ENCODE peak calls at places on chromosomes 5 and 9, in six cellular contexts. N is PC-3, T is adrenal gland, C is left ventricle myocardium inferior, M is cardiac muscle cell, S is A549. H is an unnamed sample. For H3K4me1, the result is how much of the 10 kb centered on the place peaks cover.

GRCh38 chr9:127121628-127122175 is 733 bp downstream of the ANGPTL2 start:
- DNase-seq in T (peak), C (no peak), S (no peak), M (peak), N (no peak), H (peak)

GRCh38 chr5:146877783-146878470 is 630 bp downstream of the PPP2R2B start:
- DNase-seq in C (no peak), T (no peak), N (no peak), S (no peak), M (peak), H (no peak)

GRCh38 chr9:134027561-134027960 is 2.3 kb downstream of the BRD3OS start:
- DNase-seq in M (no peak), S (no peak), C (no peak), N (no peak), T (no peak), H (no peak)

GRCh38 chr9:33464045-33464636 is 9.6 kb downstream of the NOL6 start:
- DNase-seq in M (no peak), C (no peak), N (no peak), T (no peak), S (no peak), H (no peak)

GRCh38 chr5:25459082-25459481 is 814.3 kb upstream of the CDH10 start:
- DNase-seq in S (no peak), C (no peak), N (no peak), T (no peak), M (no peak), H (no peak)

GRCh38 chr9:95981741-95982390 is 106.4 kb downstream of the ERCC6L2 start:
- DNase-seq in S (no peak), T (no peak), C (no peak), M (no peak), N (no peak), H (no peak)

GRCh38 chr9:34124923-34125322 is 1.6 kb downstream of the DCAF12 start:
- DNase-seq in M (no peak), S (no peak), N (peak), T (no peak), C (no peak), H (no peak)

GRCh38 chr5:150046031-150046430 is 40.3 kb downstream of the CSF1R start:
- DNase-seq in N (no peak), S (no peak), M (no peak), T (no peak), C (no peak), H (no peak)

DNA sequence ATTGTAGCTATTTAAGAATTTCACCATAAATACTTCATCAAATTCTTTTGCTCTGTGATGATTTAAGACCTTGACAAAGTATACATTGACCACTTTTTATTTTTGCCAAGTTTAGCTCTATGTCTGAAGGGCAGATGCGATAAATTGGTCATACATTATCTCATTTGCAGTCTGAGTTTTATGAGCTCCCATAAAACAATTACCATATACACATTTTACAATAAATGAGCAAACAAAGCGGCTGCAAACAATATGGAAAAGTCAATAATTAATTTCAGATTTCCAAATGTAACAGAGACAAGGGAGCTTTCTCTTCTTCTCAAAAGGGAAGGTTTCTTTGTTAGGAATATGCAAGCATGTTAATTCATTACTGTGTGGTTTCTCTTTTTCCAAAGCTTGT is 6.8 kb upstream of the IZUMO3 start:
- DNase-seq in T (no peak), M (no peak), S (no peak), N (no peak), C (no peak), H (no peak)
- H3K27ac ChIP-seq in T (no peak), M (no peak), S (no peak), N (no peak), C (no peak), H (no peak)

DNA sequence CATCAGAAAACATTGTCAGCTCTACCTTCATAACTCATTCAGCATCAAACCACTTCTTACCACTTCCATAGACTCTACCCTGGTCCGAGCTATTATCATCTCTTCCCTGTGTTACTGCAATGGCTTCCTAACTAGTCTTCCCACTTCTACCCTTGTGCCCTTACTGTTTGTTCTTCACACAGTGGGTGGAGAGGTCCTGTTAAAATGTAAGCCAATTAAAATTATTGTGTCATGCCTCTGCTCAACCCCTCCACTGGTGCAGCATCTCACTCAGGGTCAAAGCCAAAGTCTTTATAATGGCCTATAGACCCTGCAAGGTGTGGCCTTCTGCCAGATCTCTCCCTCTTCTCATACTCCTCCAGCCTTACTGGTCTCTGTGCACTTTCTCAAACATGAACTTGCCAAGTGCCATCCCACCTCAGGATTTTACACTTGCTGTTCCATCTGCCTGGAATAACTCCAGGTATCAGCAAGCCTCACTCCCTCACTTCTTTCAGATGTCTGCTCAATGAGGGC is 22.8 kb upstream of the ARAP3 start:
- DNase-seq in S (no peak), N (no peak), M (no peak), T (no peak), C (no peak), H (no peak)
- TF ChIP-seq CTCF in S (no peak), N (no peak), M (no peak), T (no peak), C (no peak), H (no peak)

DNA sequence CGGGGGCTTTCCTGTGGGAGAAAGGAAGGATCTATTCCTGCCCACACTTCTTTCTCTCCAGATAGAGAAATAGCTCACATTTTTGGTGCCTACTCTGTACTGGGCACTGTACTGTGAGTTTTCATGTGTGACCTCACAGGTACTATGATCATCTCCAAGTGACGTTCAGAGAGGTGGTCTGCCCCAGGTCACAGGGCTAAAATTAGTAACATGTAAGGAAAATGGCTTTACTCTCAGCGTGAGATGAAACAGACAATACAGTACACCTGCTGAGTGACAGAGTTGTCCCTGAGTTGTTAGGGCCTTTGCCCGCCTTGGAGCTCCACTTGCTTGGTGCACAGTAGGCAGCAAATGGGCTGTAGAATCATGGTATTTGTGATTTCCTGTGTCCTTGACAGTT is 306.1 kb upstream of the DMRT1 start:
- DNase-seq in S (no peak), C (no peak), N (no peak), T (no peak), M (peak), H (no peak)
- H3K4me1 ChIP-seq in S (under half), C (half or more), N (under half), T (under half), M (half or more), H (under half)

DNA sequence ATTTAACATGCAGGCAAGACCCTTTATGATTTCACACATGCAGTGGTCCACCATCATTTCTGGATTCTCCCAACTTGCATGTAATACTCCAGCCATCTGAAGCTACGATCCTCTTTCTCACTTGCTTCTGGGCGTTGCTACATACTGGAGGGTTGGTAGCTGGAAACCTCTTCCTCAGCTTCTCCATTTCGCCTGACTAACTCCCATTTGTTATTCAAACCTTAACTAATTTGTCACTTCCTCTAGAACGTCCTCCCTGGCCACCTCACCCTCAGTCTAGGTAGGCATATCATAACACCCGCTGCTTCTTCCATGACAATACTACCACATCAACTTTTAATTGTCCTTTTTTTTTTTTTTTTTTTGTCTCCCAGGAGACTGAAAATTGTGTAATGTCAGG is 72.6 kb upstream of the EQTN start:
- DNase-seq in T (no peak), N (no peak), M (no peak), C (no peak), S (no peak), H (no peak)
- H3K27ac ChIP-seq in T (no peak), N (no peak), M (no peak), C (no peak), S (no peak), H (no peak)

GRCh38 chr5:159976921-159977320 is 32.0 kb upstream of the TTC1 start:
- DNase-seq in S (no peak), T (no peak), N (no peak), M (no peak), C (no peak), H (no peak)

GRCh38 chr5:159978358-159978757 is 30.6 kb upstream of the TTC1 start:
- DNase-seq in M (no peak), C (no peak), T (no peak), S (no peak), N (no peak), H (no peak)

GRCh38 chr5:159972538-159973362 is 36.2 kb upstream of the TTC1 start:
- DNase-seq in N (no peak), M (no peak), T (no peak), S (no peak), C (no peak), H (no peak)

GRCh38 chr5:159971931-159972461 is 36.9 kb upstream of the TTC1 start:
- DNase-seq in C (no peak), S (no peak), N (no peak), T (no peak), M (peak), H (no peak)

DNA sequence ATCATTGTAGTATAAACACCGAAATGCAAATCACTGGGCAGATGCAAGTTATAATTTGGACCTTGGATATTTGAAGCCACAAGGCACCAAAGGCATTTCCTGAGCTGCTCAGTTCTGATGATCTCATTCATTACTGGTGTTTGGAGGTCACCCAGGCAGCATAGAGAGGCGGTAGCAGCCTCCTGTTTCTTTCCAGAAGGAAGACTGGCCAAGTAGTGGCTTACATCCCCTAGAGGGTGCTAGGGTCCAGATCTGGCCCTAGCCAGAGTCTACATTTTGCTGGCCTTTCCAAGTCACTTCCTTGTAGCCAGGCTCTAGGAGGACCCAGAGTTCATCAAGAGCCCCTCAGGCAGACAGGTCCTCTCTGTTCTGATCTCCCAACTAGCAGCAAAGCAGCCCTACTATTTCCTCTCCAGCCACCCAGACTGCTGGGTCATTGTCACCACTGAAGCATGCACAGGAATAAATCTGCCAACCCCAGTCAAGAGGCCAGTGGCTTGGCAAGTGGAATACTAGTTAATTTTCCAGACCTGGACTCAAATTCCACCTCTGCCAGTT is 33.4 kb upstream of the TTC1 start:
- DNase-seq in C (no peak), T (peak), S (peak), M (no peak), N (peak), H (no peak)
- TF ChIP-seq CTCF in C (peak), T (peak), S (no peak), M (peak), N (peak), H (no peak)

GRCh38 chr9:71766663-71767062 is 1.6 kb downstream of the CEMIP2 start:
- DNase-seq in C (no peak), N (peak), S (no peak), M (no peak), T (no peak), H (no peak)

GRCh38 chr9:71765693-71766092 is 2.6 kb downstream of the CEMIP2 start:
- DNase-seq in T (no peak), N (peak), S (no peak), M (no peak), C (no peak), H (no peak)

GRCh38 chr9:71769175-71770165 is 1.2 kb upstream of the CEMIP2 start:
- DNase-seq in M (peak), N (peak), C (peak), T (peak), S (peak), H (peak)

GRCh38 chr9:71767421-71768321 is 642 bp downstream of the CEMIP2 start:
- DNase-seq in T (peak), M (peak), S (no peak), C (peak), N (no peak), H (peak)

DNA sequence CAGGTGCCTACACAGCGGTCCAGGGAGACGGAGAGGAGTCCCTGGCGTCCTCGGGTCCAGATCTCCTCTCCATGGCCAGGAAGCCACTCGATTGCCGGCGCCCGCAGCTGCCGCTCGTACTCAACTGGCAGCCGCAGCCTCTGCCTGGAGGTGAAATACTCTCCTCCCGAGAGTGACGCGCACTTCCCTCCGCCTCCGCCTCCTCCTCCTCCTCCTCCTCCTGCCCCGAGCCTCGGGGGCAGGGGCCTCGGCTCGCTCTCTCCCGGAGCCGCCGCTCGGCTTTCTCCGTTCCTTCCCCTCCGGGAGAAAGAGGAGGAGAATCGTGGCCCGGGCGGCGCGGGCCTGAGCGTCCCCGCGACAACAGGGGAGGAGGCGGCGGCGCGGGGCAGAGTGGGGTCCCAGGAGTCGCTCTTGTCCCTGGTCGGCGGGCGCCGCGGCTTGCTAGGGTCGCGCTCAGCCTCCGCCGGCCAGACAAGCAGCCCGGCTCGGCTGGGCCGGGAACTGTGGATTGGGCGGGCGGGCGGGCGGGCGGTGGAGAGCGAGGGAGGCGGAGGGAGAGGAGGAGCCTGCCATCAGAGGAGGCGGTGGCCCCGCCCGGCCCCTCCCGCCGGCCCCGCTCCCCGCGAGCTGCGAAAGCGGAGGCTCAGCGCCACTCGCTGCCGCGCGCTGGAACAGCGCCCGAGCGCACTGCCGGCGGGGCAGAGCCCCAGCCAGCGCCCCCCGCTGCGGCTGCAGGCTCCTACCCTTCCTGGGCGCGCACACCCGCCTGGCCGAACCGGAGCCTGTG is at the start of gene CEMIP2:
- DNase-seq in M (peak), T (peak), S (peak), C (peak), N (peak), H (peak)
- H3K4me1 ChIP-seq in M (under half), T (under half), S (under half), C (half or more), N (under half), H (under half)

DNA sequence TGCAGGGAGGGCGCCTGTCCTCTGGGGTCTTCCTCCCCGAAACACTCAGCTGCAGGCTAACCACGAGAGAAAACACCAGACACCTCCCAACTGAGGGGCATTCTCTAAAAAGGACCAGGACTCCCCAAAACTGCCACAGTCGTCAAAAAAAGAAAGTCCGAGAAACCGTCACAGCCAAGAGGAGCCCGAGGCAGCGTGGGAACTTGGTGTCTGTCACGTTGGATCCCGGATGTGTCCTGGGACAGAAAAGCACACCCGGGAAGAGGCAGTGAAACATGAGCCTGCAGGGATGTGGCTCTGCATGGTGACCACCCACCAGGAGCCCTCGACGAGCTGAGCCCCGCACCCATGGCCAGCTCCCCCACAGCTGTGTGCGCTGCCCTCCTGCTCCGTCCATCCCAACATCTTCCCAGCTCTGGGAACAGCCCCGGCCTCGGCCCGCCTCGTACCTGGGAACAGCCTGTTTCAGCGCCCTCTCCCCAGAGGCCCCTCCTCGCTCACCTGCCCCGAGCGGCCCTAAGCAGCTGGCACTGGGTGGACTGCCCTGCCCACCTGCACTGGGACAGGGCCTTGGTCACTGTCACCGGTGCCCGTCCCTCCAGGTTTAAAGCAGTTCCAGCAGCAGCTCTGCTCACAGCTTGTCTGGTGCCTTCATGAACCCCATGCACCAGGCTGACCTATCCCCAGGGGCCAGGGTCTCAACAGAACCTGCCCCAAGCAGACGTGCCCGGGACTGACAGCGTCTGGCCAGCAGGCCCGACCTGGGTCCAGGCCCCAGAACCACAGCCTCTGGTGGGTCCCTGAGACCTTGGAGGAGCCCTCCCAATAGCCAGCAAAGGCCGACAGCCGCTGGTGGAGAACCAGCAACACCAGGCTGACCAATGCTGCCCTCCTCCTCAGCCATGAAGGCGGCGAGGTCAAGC is 10.9 kb downstream of the SLC12A7 start:
- DNase-seq in C (no peak), N (no peak), T (no peak), S (no peak), M (no peak), H (no peak)
- H3K27ac ChIP-seq in C (peak), N (no peak), T (no peak), S (no peak), M (peak), H (no peak)

GRCh38 chr5:178208540-178209227 is 4.4 kb downstream of the HNRNPAB start:
- DNase-seq in M (no peak), T (no peak), N (no peak), C (no peak), S (no peak), H (no peak)
- TF ChIP-seq CTCF in M (no peak), T (no peak), N (peak), C (no peak), S (no peak), H (no peak)